ENCODE peak calls at places on chromosome 11, in seven cellular contexts. One of them, this sample, is unnamed.

GRCh38 chr11:94746721-94747120 is 21.4 kb upstream of the AMOTL1 start:
- DNase-seq in nucleus accumbens: no peak
- DNase-seq in B cell: no peak
- DNase-seq in GM12891: no peak
- DNase-seq in upper lobe of right lung: no peak
- DNase-seq in breast epithelium: no peak
- DNase-seq in kidney glomerular epithelial cell: no peak
- DNase-seq in this sample: no peak

GRCh38 chr11:65429724-65430405 is 7.3 kb downstream of the NEAT1 start:
- DNase-seq in B cell: no peak
- DNase-seq in kidney glomerular epithelial cell: no peak
- DNase-seq in upper lobe of right lung: peak
- DNase-seq in breast epithelium: peak
- DNase-seq in GM12891: no peak
- DNase-seq in nucleus accumbens: peak
- DNase-seq in this sample: no peak

GRCh38 chr11:16763746-16764145 is 25.3 kb downstream of the C11orf58 start:
- DNase-seq in upper lobe of right lung: no peak
- DNase-seq in breast epithelium: no peak
- DNase-seq in nucleus accumbens: no peak
- DNase-seq in B cell: no peak
- DNase-seq in kidney glomerular epithelial cell: no peak
- DNase-seq in GM12891: no peak
- DNase-seq in this sample: no peak

GRCh38 chr11:20668844-20669832 is at the start of gene NELL1:
- DNase-seq in B cell: no peak
- DNase-seq in upper lobe of right lung: no peak
- DNase-seq in kidney glomerular epithelial cell: no peak
- DNase-seq in GM12891: no peak
- DNase-seq in nucleus accumbens: no peak
- DNase-seq in breast epithelium: no peak
- DNase-seq in this sample: no peak

GRCh38 chr11:94767701-94768601 is at the start of gene AMOTL1:
- DNase-seq in kidney glomerular epithelial cell: peak
- DNase-seq in nucleus accumbens: peak
- DNase-seq in upper lobe of right lung: peak
- DNase-seq in GM12891: peak
- DNase-seq in B cell: peak
- DNase-seq in breast epithelium: peak
- DNase-seq in this sample: peak

GRCh38 chr11:33553486-33553885 is 147.1 kb downstream of the C11orf91 start:
- DNase-seq in GM12891: no peak
- DNase-seq in upper lobe of right lung: no peak
- DNase-seq in breast epithelium: no peak
- DNase-seq in kidney glomerular epithelial cell: no peak
- DNase-seq in B cell: no peak
- DNase-seq in nucleus accumbens: no peak
- DNase-seq in this sample: no peak

GRCh38 chr11:450809-451451 is 851 bp downstream of the PTDSS2 start:
- DNase-seq in kidney glomerular epithelial cell: peak
- DNase-seq in nucleus accumbens: peak
- DNase-seq in B cell: peak
- DNase-seq in breast epithelium: peak
- DNase-seq in upper lobe of right lung: peak
- DNase-seq in GM12891: peak
- DNase-seq in this sample: peak

GRCh38 chr11:123072279-123072678 is 10.3 kb upstream of the HSPA8 start:
- DNase-seq in GM12891: no peak
- DNase-seq in kidney glomerular epithelial cell: no peak
- DNase-seq in breast epithelium: peak
- DNase-seq in nucleus accumbens: no peak
- DNase-seq in upper lobe of right lung: no peak
- DNase-seq in B cell: no peak
- DNase-seq in this sample: no peak

GRCh38 chr11:128407962-128408361 is 179.4 kb downstream of the ETS1 start:
- DNase-seq in B cell: no peak
- DNase-seq in kidney glomerular epithelial cell: no peak
- DNase-seq in upper lobe of right lung: no peak
- DNase-seq in breast epithelium: no peak
- DNase-seq in GM12891: no peak
- DNase-seq in nucleus accumbens: no peak
- DNase-seq in this sample: no peak